ENCODE peak calls at places on chromosomes 11 and 22, in six cellular contexts. L, Z, I, C, U and J are unnamed samples.
A peak's percentile ranks its signal among the peaks of the same experiment; 100 is the strongest.

GRCh38 chr11:41446566-41446965 is 12.9 kb downstream of the LRRC4C start:
- DNase-seq in U (no peak), I (no peak), C (no peak), L (no peak), Z (no peak), J (no peak)

GRCh38 chr11:34278708-34279297 is 79.0 kb downstream of the ABTB2 start:
- DNase-seq in Z (no peak), L (no peak), U (no peak), I (no peak), C (no peak), J (no peak)

GRCh38 chr22:33504941-33505647 is 415.2 kb downstream of the LARGE1 start:
- DNase-seq in I (no peak), L (no peak), C (no peak), Z (no peak), U (no peak), J (no peak)

GRCh38 chr11:114001416-114001815 is 26.5 kb downstream of the HTR3A start:
- DNase-seq in C (no peak), Z (no peak), U (no peak), L (peak; percentile 35), I (no peak), J (no peak)

GRCh38 chr22:47328550-47329243 is 566.2 kb downstream of the TBC1D22A start:
- DNase-seq in U (no peak), L (peak; percentile 94), Z (no peak), I (peak; percentile 10), C (no peak), J (peak; percentile 77)

GRCh38 chr11:65576867-65577755 is 1.3 kb downstream of the EHBP1L1 start:
- DNase-seq in Z (no peak), L (peak; percentile 70), I (peak; percentile 86), U (peak; percentile 81), C (no peak), J (peak; percentile 98)

GRCh38 chr11:114280696-114281095 is 15.5 kb upstream of the NNMT start:
- DNase-seq in U (peak; percentile 71), I (peak; percentile 86), L (peak; percentile 95), Z (peak; percentile 80), C (peak; percentile 5), J (peak; percentile 92)

GRCh38 chr11:8709002-8709672 is 26.5 kb downstream of the RPL27A start:
- DNase-seq in I (no peak), C (no peak), L (peak; percentile 97), U (peak; percentile 94), Z (no peak), J (peak; percentile 93)

GRCh38 chr11:26649884-26650283 is 72.0 kb downstream of the SLC5A12 start:
- DNase-seq in C (no peak), L (peak; percentile 83), Z (peak; percentile 45), I (peak; percentile 31), U (no peak), J (peak; percentile 65)

GRCh38 chr11:2436013-2436520 is 8.2 kb downstream of the TRPM5 start:
- DNase-seq in L (no peak), U (peak; percentile 18), Z (no peak), C (no peak), I (no peak), J (no peak)

GRCh38 chr11:45144126-45145082 is 2.0 kb upstream of the PRDM11 start:
- DNase-seq in C (no peak), I (no peak), U (no peak), L (no peak), Z (no peak), J (no peak)